ENCODE peak calls at places on chromosome 1, in four cellular contexts. P is NCI-H1417 treated with DMSO at 0.1 percent for 48 hours, X is NCI-H1092 treated with DMSO at 0.1 percent for 48 hours, W is H9. U is an unnamed sample.

GRCh38 chr1:176954242-176954641 is 210.3 kb downstream of the ASTN1 start:
- DNase-seq in X (no peak), W (no peak), P (no peak), U (no peak)

GRCh38 chr1:222910699-222911098 is 95.9 kb downstream of the DISP1 start:
- DNase-seq in W (no peak), P (no peak), X (no peak), U (no peak)

GRCh38 chr1:25926731-25927496 is 20.7 kb upstream of the STMN1 start:
- DNase-seq in P (no peak), W (peak; percentile 46), X (peak; percentile 88), U (no peak)

GRCh38 chr1:53678046-53678445 is 60.9 kb downstream of the GLIS1 start:
- DNase-seq in W (no peak), P (no peak), X (no peak), U (no peak)

GRCh38 chr1:68221971-68222355 is 10.4 kb downstream of the WLS start:
- DNase-seq in P (no peak), X (no peak), W (no peak), U (no peak)

GRCh38 chr1:71828431-71829012 is 453.8 kb downstream of the NEGR1 start:
- DNase-seq in P (no peak), X (no peak), W (no peak), U (no peak)

GRCh38 chr1:181187596-181188126 is 99.2 kb downstream of the IER5 start:
- DNase-seq in W (no peak), X (no peak), P (no peak), U (no peak)

GRCh38 chr1:5245348-5245747 is 590.9 kb downstream of the AJAP1 start:
- DNase-seq in X (no peak), W (no peak), P (no peak), U (no peak)

GRCh38 chr1:169368406-169368769 is 393 bp downstream of the BLZF1 start:
- DNase-seq in P (no peak), X (no peak), W (peak; percentile 27), U (no peak)

GRCh38 chr1:172484252-172484651 is 40.4 kb upstream of the PIGC start:
- DNase-seq in P (no peak), W (no peak), X (no peak), U (no peak)

U was measured in activated gamma-delta T cell.